ENCODE peak calls at places on chromosome 21, in eight cellular contexts. One of them, this sample, is unnamed.

GRCh38 chr21:33244082-33244780 is 14.5 kb downstream of the IFNAR2 start:
- DNase-seq in T-helper 17 cell: no peak
- DNase-seq in midbrain: no peak
- DNase-seq in activated effector memory CD4-positive, alpha-beta T cell treated with anti-CD3 and anti-CD28 coated beads, Interleukin-2, amount 50 U/mL, for 16 hours: no peak
- DNase-seq in NCI-H1092: no peak
- DNase-seq in mesenchymal stem cell: no peak
- DNase-seq in frontal cortex: no peak
- DNase-seq in PC-3: no peak
- DNase-seq in this sample: no peak

GRCh38 chr21:41322496-41323382 is 6.1 kb downstream of the FAM3B start:
- DNase-seq in T-helper 17 cell: no peak
- DNase-seq in midbrain: no peak
- DNase-seq in activated effector memory CD4-positive, alpha-beta T cell treated with anti-CD3 and anti-CD28 coated beads, Interleukin-2, amount 50 U/mL, for 16 hours: no peak
- DNase-seq in NCI-H1092: no peak
- DNase-seq in mesenchymal stem cell: no peak
- DNase-seq in frontal cortex: no peak
- DNase-seq in PC-3: no peak
- DNase-seq in this sample: no peak

GRCh38 chr21:42214921-42215320 is 4.0 kb upstream of the ABCG1 start:
- DNase-seq in T-helper 17 cell: no peak
- DNase-seq in midbrain: no peak
- DNase-seq in activated effector memory CD4-positive, alpha-beta T cell treated with anti-CD3 and anti-CD28 coated beads, Interleukin-2, amount 50 U/mL, for 16 hours: peak
- DNase-seq in NCI-H1092: no peak
- DNase-seq in mesenchymal stem cell: no peak
- DNase-seq in frontal cortex: no peak
- DNase-seq in PC-3: no peak
- DNase-seq in this sample: no peak

GRCh38 chr21:25881524-25882376 is 147.0 kb downstream of the GABPA start:
- DNase-seq in T-helper 17 cell: peak
- DNase-seq in midbrain: peak
- DNase-seq in activated effector memory CD4-positive, alpha-beta T cell treated with anti-CD3 and anti-CD28 coated beads, Interleukin-2, amount 50 U/mL, for 16 hours: peak
- DNase-seq in NCI-H1092: peak
- DNase-seq in mesenchymal stem cell: peak
- DNase-seq in frontal cortex: peak
- DNase-seq in PC-3: peak
- DNase-seq in this sample: peak

GRCh38 chr21:36297938-36298572 is 21.9 kb upstream of the MORC3 start:
- DNase-seq in T-helper 17 cell: peak
- DNase-seq in midbrain: no peak
- DNase-seq in activated effector memory CD4-positive, alpha-beta T cell treated with anti-CD3 and anti-CD28 coated beads, Interleukin-2, amount 50 U/mL, for 16 hours: peak
- DNase-seq in NCI-H1092: no peak
- DNase-seq in mesenchymal stem cell: peak
- DNase-seq in frontal cortex: no peak
- DNase-seq in PC-3: peak
- DNase-seq in this sample: peak

GRCh38 chr21:32772281-32773047 is 909 bp upstream of the PAXBP1 start:
- DNase-seq in T-helper 17 cell: peak
- DNase-seq in midbrain: peak
- DNase-seq in activated effector memory CD4-positive, alpha-beta T cell treated with anti-CD3 and anti-CD28 coated beads, Interleukin-2, amount 50 U/mL, for 16 hours: peak
- DNase-seq in NCI-H1092: no peak
- DNase-seq in mesenchymal stem cell: peak
- DNase-seq in frontal cortex: peak
- DNase-seq in PC-3: peak
- DNase-seq in this sample: no peak

GRCh38 chr21:36791695-36792451 is 93.0 kb downstream of the SIM2 start:
- DNase-seq in T-helper 17 cell: no peak
- DNase-seq in midbrain: peak
- DNase-seq in activated effector memory CD4-positive, alpha-beta T cell treated with anti-CD3 and anti-CD28 coated beads, Interleukin-2, amount 50 U/mL, for 16 hours: no peak
- DNase-seq in NCI-H1092: no peak
- DNase-seq in mesenchymal stem cell: no peak
- DNase-seq in frontal cortex: no peak
- DNase-seq in PC-3: no peak
- DNase-seq in this sample: no peak

GRCh38 chr21:46219591-46220239 is 8.9 kb downstream of the LSS start:
- DNase-seq in T-helper 17 cell: no peak
- DNase-seq in midbrain: no peak
- DNase-seq in activated effector memory CD4-positive, alpha-beta T cell treated with anti-CD3 and anti-CD28 coated beads, Interleukin-2, amount 50 U/mL, for 16 hours: no peak
- DNase-seq in NCI-H1092: no peak
- DNase-seq in mesenchymal stem cell: no peak
- DNase-seq in frontal cortex: no peak
- DNase-seq in PC-3: no peak
- DNase-seq in this sample: no peak

GRCh38 chr21:43208561-43209332 is 39.9 kb downstream of the CRYAA start:
- DNase-seq in T-helper 17 cell: no peak
- DNase-seq in midbrain: no peak
- DNase-seq in activated effector memory CD4-positive, alpha-beta T cell treated with anti-CD3 and anti-CD28 coated beads, Interleukin-2, amount 50 U/mL, for 16 hours: peak
- DNase-seq in NCI-H1092: no peak
- DNase-seq in mesenchymal stem cell: no peak
- DNase-seq in frontal cortex: no peak
- DNase-seq in PC-3: no peak
- DNase-seq in this sample: no peak

GRCh38 chr21:16330340-16331319 is 600.8 kb downstream of the USP25 start:
- DNase-seq in T-helper 17 cell: no peak
- DNase-seq in midbrain: peak
- DNase-seq in activated effector memory CD4-positive, alpha-beta T cell treated with anti-CD3 and anti-CD28 coated beads, Interleukin-2, amount 50 U/mL, for 16 hours: no peak
- DNase-seq in NCI-H1092: peak
- DNase-seq in mesenchymal stem cell: peak
- DNase-seq in frontal cortex: no peak
- DNase-seq in PC-3: peak
- DNase-seq in this sample: peak

GRCh38 chr21:45546636-45547203 is 4.5 kb upstream of the SLC19A1 start:
- DNase-seq in T-helper 17 cell: no peak
- DNase-seq in midbrain: no peak
- DNase-seq in activated effector memory CD4-positive, alpha-beta T cell treated with anti-CD3 and anti-CD28 coated beads, Interleukin-2, amount 50 U/mL, for 16 hours: peak
- DNase-seq in NCI-H1092: no peak
- DNase-seq in mesenchymal stem cell: no peak
- DNase-seq in frontal cortex: no peak
- DNase-seq in PC-3: no peak
- DNase-seq in this sample: no peak

GRCh38 chr21:14523234-14523633 is 22.9 kb downstream of the SAMSN1 start:
- DNase-seq in T-helper 17 cell: no peak
- DNase-seq in midbrain: no peak
- DNase-seq in activated effector memory CD4-positive, alpha-beta T cell treated with anti-CD3 and anti-CD28 coated beads, Interleukin-2, amount 50 U/mL, for 16 hours: peak
- DNase-seq in NCI-H1092: no peak
- DNase-seq in mesenchymal stem cell: no peak
- DNase-seq in frontal cortex: no peak
- DNase-seq in PC-3: no peak
- DNase-seq in this sample: no peak

GRCh38 chr21:44677881-44678280 is 4.1 kb downstream of the KRTAP12-1 start:
- DNase-seq in T-helper 17 cell: no peak
- DNase-seq in midbrain: no peak
- DNase-seq in activated effector memory CD4-positive, alpha-beta T cell treated with anti-CD3 and anti-CD28 coated beads, Interleukin-2, amount 50 U/mL, for 16 hours: peak
- DNase-seq in NCI-H1092: no peak
- DNase-seq in mesenchymal stem cell: no peak
- DNase-seq in frontal cortex: no peak
- DNase-seq in PC-3: no peak
- DNase-seq in this sample: no peak

GRCh38 chr21:14454642-14455009 is 71.7 kb upstream of the HSPA13 start:
- DNase-seq in T-helper 17 cell: no peak
- DNase-seq in midbrain: no peak
- DNase-seq in activated effector memory CD4-positive, alpha-beta T cell treated with anti-CD3 and anti-CD28 coated beads, Interleukin-2, amount 50 U/mL, for 16 hours: no peak
- DNase-seq in NCI-H1092: no peak
- DNase-seq in mesenchymal stem cell: no peak
- DNase-seq in frontal cortex: no peak
- DNase-seq in PC-3: no peak
- DNase-seq in this sample: no peak

GRCh38 chr21:45859762-45860357 is 121.7 kb upstream of the COL6A1 start:
- DNase-seq in T-helper 17 cell: no peak
- DNase-seq in midbrain: no peak
- DNase-seq in activated effector memory CD4-positive, alpha-beta T cell treated with anti-CD3 and anti-CD28 coated beads, Interleukin-2, amount 50 U/mL, for 16 hours: no peak
- DNase-seq in NCI-H1092: no peak
- DNase-seq in mesenchymal stem cell: no peak
- DNase-seq in frontal cortex: no peak
- DNase-seq in PC-3: no peak
- DNase-seq in this sample: no peak

GRCh38 chr21:39014751-39015150 is 168.5 kb downstream of the PSMG1 start:
- DNase-seq in T-helper 17 cell: no peak
- DNase-seq in midbrain: no peak
- DNase-seq in activated effector memory CD4-positive, alpha-beta T cell treated with anti-CD3 and anti-CD28 coated beads, Interleukin-2, amount 50 U/mL, for 16 hours: no peak
- DNase-seq in NCI-H1092: no peak
- DNase-seq in mesenchymal stem cell: peak
- DNase-seq in frontal cortex: no peak
- DNase-seq in PC-3: peak
- DNase-seq in this sample: no peak

GRCh38 chr21:17752171-17752570 is 67.0 kb downstream of the C21orf91 start:
- DNase-seq in T-helper 17 cell: no peak
- DNase-seq in midbrain: no peak
- DNase-seq in activated effector memory CD4-positive, alpha-beta T cell treated with anti-CD3 and anti-CD28 coated beads, Interleukin-2, amount 50 U/mL, for 16 hours: no peak
- DNase-seq in NCI-H1092: no peak
- DNase-seq in mesenchymal stem cell: no peak
- DNase-seq in frontal cortex: no peak
- DNase-seq in PC-3: no peak
- DNase-seq in this sample: no peak

GRCh38 chr21:44535963-44536362 is 4.0 kb downstream of the KRTAP10-1 start:
- DNase-seq in T-helper 17 cell: no peak
- DNase-seq in midbrain: no peak
- DNase-seq in activated effector memory CD4-positive, alpha-beta T cell treated with anti-CD3 and anti-CD28 coated beads, Interleukin-2, amount 50 U/mL, for 16 hours: no peak
- DNase-seq in NCI-H1092: no peak
- DNase-seq in mesenchymal stem cell: no peak
- DNase-seq in frontal cortex: no peak
- DNase-seq in PC-3: no peak
- DNase-seq in this sample: no peak

GRCh38 chr21:38992737-38993136 is 187.0 kb downstream of the ETS2 start:
- DNase-seq in T-helper 17 cell: no peak
- DNase-seq in midbrain: no peak
- DNase-seq in activated effector memory CD4-positive, alpha-beta T cell treated with anti-CD3 and anti-CD28 coated beads, Interleukin-2, amount 50 U/mL, for 16 hours: no peak
- DNase-seq in NCI-H1092: no peak
- DNase-seq in mesenchymal stem cell: no peak
- DNase-seq in frontal cortex: no peak
- DNase-seq in PC-3: no peak
- DNase-seq in this sample: no peak

This sample was measured in caudate nucleus.